ENCODE peak calls at places on chromosomes 4 and X, in five cellular contexts. H is WTC11, Q is K562, J is HepG2, U is GM12878. K is an unnamed sample.

GRCh38 chr4:151854731-151855130 is 93.9 kb upstream of the GATB start:
- DNase-seq in J (no peak), H (no peak), U (no peak), Q (no peak), K (no peak)

GRCh38 chr4:2934077-2934812 is 29.0 kb downstream of the NOP14 start:
- DNase-seq in U (no peak), J (no peak), Q (peak), H (no peak), K (peak)

GRCh38 chr4:19694829-19695228 is 556.9 kb upstream of the SLIT2 start:
- DNase-seq in H (no peak), J (no peak), U (no peak), Q (no peak), K (no peak)

GRCh38 chrX:14564058-14564457 is 34.7 kb downstream of the GLRA2 start:
- DNase-seq in J (no peak), Q (no peak), U (no peak), H (no peak), K (no peak)

GRCh38 chr4:87007345-87008181 is 72.8 kb downstream of the AFF1 start:
- DNase-seq in H (peak), U (no peak), Q (peak), J (no peak), K (no peak)

GRCh38 chr4:101205878-101206277 is 141.4 kb downstream of the PPP3CA start:
- DNase-seq in H (no peak), Q (no peak), J (no peak), U (peak), K (peak)

GRCh38 chr4:36392916-36393315 is 111.5 kb downstream of the DTHD1 start:
- DNase-seq in Q (no peak), J (no peak), U (no peak), H (no peak), K (no peak)

GRCh38 chrX:16876696-16877095 is 6.5 kb upstream of the RBBP7 start:
- DNase-seq in Q (no peak), U (no peak), H (no peak), J (no peak), K (no peak)

GRCh38 chrX:69503835-69504625 is at the start of gene NALF2:
- DNase-seq in H (peak), U (no peak), J (peak), Q (peak), K (peak)

GRCh38 chr4:119684463-119684862 is 55.9 kb upstream of the PDE5A start:
- DNase-seq in Q (no peak), H (no peak), U (no peak), J (no peak), K (no peak)

GRCh38 chr4:55385201-55385649 is 10.5 kb upstream of the TMEM165 start:
- DNase-seq in H (no peak), J (peak), U (no peak), Q (peak), K (no peak)

GRCh38 chr4:55386840-55387239 is 8.9 kb upstream of the TMEM165 start:
- DNase-seq in J (peak), U (no peak), H (no peak), Q (peak), K (no peak)

GRCh38 chr4:55381502-55381901 is 14.3 kb upstream of the TMEM165 start:
- DNase-seq in Q (no peak), J (no peak), H (no peak), U (no peak), K (no peak)

GRCh38 chr4:55382515-55383003 is 13.2 kb upstream of the TMEM165 start:
- DNase-seq in Q (no peak), J (no peak), U (no peak), H (no peak), K (no peak)

DNA sequence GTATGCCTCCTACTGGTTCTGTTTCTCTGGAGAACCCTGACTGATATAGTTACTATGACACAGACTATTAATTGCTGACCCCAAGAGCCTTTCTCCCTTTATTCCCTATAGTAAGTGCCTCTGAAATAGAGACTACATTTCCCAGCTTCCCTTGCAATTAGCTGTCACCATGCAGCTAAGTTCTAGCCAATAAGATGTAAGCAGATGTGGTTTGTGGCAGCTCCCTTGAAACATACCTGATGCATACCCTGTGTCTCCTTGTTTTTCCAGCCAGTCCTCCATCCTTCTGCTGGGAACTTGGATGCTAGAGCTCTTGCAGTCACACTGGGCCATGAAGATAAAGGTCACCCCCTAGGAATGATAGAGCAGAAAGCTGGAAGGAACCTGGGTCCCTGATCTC is 9.7 kb upstream of the TMEM165 start:
- DNase-seq in H (no peak), J (peak), U (no peak), Q (peak), K (no peak)
- TF ChIP-seq ESRRA in H (no peak), J (no peak), U (no peak), Q (no peak), K (no peak)

GRCh38 chr4:130703211-130703920 is 1607.4 kb downstream of the C4orf33 start:
- DNase-seq in Q (no peak), U (no peak), H (no peak), J (no peak), K (no peak)

DNA sequence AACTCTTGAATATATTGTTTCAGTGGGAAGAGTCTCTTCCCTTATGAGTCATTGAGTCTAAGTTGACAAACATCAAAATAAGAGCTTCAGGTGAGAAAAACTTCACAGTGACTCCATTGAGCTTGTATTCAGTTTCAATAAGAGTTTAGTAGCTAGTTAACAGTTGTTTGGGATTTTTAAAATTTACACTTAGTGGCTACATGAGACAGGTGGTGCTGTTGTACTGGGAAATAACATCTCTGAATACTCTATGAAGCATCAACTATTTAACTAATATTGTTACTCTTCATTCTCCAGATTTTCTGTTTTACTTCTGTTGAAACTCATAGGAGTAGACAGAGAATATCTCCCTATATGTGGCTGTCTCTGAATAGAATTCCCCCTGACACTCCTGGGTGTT is 1609.1 kb downstream of the C4orf33 start:
- DNase-seq in H (no peak), Q (no peak), U (no peak), J (no peak), K (no peak)
- TF ChIP-seq USF2 in H (no peak), Q (no peak), U (no peak), J (no peak), K (no peak)

GRCh38 chr4:16122784-16123183 is 39.0 kb upstream of the PROM1 start:
- DNase-seq in U (no peak), Q (no peak), J (no peak), H (no peak), K (no peak)
- TF ChIP-seq ESRRA in U (no peak), Q (no peak), J (no peak), H (no peak), K (no peak)

GRCh38 chr4:185710487-185710995 is 101.5 kb downstream of the SORBS2 start:
- DNase-seq in J (no peak), H (no peak), U (no peak), Q (no peak), K (no peak)

GRCh38 chr4:185711764-185712163 is 100.2 kb downstream of the SORBS2 start:
- DNase-seq in U (no peak), Q (no peak), J (no peak), H (no peak), K (no peak)

GRCh38 chr4:185709802-185710486 is 102.0 kb downstream of the SORBS2 start:
- DNase-seq in H (no peak), Q (no peak), J (peak), U (no peak), K (no peak)

GRCh38 chr4:185712350-185713024 is 99.5 kb downstream of the SORBS2 start:
- DNase-seq in J (peak), U (no peak), Q (no peak), H (no peak), K (no peak)

DNA sequence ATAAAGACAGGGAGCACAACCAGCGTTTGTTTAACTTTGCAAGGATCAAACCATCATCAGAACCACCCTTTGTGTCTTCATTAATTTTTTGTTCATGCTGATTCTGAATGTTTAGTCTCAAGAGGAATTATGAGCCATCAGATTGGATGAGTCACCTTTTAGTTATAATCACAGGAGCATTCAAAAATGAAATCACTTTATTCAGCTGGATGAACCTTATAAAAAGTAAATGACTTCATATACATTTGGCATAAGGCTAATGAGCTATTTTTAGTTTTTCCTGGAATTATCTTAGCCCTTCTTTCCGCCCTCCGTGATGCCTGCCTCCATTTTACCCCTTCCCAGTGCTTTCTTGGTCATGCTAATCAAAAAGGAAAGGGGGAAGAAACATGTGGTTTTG is 103.6 kb downstream of the SORBS2 start:
- DNase-seq in H (no peak), J (no peak), U (no peak), Q (no peak), K (no peak)
- TF ChIP-seq USF2 in H (no peak), J (no peak), U (no peak), Q (no peak), K (no peak)

GRCh38 chr4:180380733-180381132 is 1862.5 kb upstream of the TENM3 start:
- DNase-seq in J (no peak), H (no peak), Q (no peak), U (no peak), K (peak)
- TF ChIP-seq ESRRA in J (no peak), H (no peak), Q (no peak), U (no peak), K (no peak)